ENCODE peak calls at places on chromosomes 12 and 14, in nine cellular contexts. Z is GM18507; N is neuronal stem cell; W is activated CD4-positive, alpha-beta T cell treated with anti-CD3 and anti-CD28 coated beads, Interleukin-2, amount 50 U/mL, for 1 hour; U is M059J; C is NCI-H1105 treated with DMSO at 0.1 percent for 48 hours; I is GM10248; Q is stimulated activated CD8-positive, alpha-beta memory T cell treated with anti-CD3 and anti-CD28 coated beads, Interleukin-15, amount 100 ng/mL, for 4 hours; B is K562. G is an unnamed sample.
A peak's percentile ranks its signal among the peaks of the same experiment; 100 is the strongest.

GRCh38 chr12:79373896-79374499 is 316.8 kb downstream of the PAWR start:
- DNase-seq in Z (no peak), N (no peak), W (no peak), U (peak; percentile 25), C (peak; percentile 43), I (peak; percentile 17), Q (no peak), B (peak; percentile 43), G (peak; percentile 25)

GRCh38 chr14:68462683-68463082 is 330.2 kb downstream of the ZFP36L1 start:
- DNase-seq in Z (no peak), N (no peak), W (no peak), U (peak; percentile 65), C (no peak), I (no peak), Q (no peak), B (no peak), G (no peak)

GRCh38 chr14:80315681-80316080 is 104.4 kb upstream of the DIO2 start:
- DNase-seq in Z (no peak), N (no peak), W (no peak), U (peak; percentile 55), C (no peak), I (no peak), Q (no peak), B (no peak), G (no peak)

GRCh38 chr14:23569443-23570151 is 2.0 kb upstream of the AP1G2 start:
- DNase-seq in Z (no peak), N (no peak), W (no peak), U (peak; percentile 38), C (no peak), I (no peak), Q (no peak), B (peak; percentile 24), G (peak; percentile 51)

GRCh38 chr12:108424816-108425215 is 85.7 kb upstream of the CMKLR1 start:
- DNase-seq in Z (no peak), N (no peak), W (no peak), U (no peak), C (no peak), I (no peak), Q (no peak), B (no peak), G (no peak)

GRCh38 chr14:32593290-32593942 is 264.3 kb downstream of the AKAP6 start:
- DNase-seq in Z (no peak), N (no peak), W (no peak), U (peak; percentile 88), C (no peak), I (no peak), Q (no peak), B (no peak), G (no peak)

GRCh38 chr12:113874999-113875561 is 91.0 kb downstream of the RBM19 start:
- DNase-seq in Z (no peak), N (no peak), W (no peak), U (peak; percentile 80), C (no peak), I (no peak), Q (no peak), B (no peak), G (no peak)

GRCh38 chr12:904010-904414 is 45.5 kb downstream of the RAD52 start:
- DNase-seq in Z (no peak), N (no peak), W (no peak), U (no peak), C (no peak), I (no peak), Q (no peak), B (no peak), G (no peak)

GRCh38 chr12:42031847-42032564 is 112.7 kb downstream of the GXYLT1 start:
- DNase-seq in Z (no peak), N (no peak), W (no peak), U (no peak), C (no peak), I (no peak), Q (no peak), B (no peak), G (no peak)

GRCh38 chr12:5015711-5016492 is 27.8 kb upstream of the KCNA5 start:
- DNase-seq in Z (no peak), N (no peak), W (no peak), U (no peak), C (no peak), I (no peak), Q (no peak), B (no peak), G (no peak)

GRCh38 chr12:10633541-10633940 is 20.1 kb upstream of the MAGOHB start:
- DNase-seq in Z (no peak), N (no peak), W (no peak), U (no peak), C (no peak), I (no peak), Q (no peak), B (no peak), G (no peak)

GRCh38 chr12:66708704-66709443 is 30.0 kb upstream of the GRIP1 start:
- DNase-seq in Z (no peak), N (no peak), W (no peak), U (peak; percentile 7), C (peak; percentile 33), I (no peak), Q (no peak), B (no peak), G (no peak)

GRCh38 chr14:93811020-93811419 is 22.7 kb upstream of the PRIMA1 start:
- DNase-seq in Z (no peak), N (no peak), W (no peak), U (no peak), C (no peak), I (no peak), Q (no peak), B (no peak), G (no peak)

G was measured in HuH-7.5.